ENCODE peak calls at places on chromosomes 7 and 10, in five cellular contexts. T is kidney epithelial cell, H is neural progenitor cell, D is lung, W is DND-41. C is an unnamed sample.

GRCh38 chr7:41217306-41217705 is 485.6 kb downstream of the INHBA start:
- DNase-seq in T (no peak), H (no peak), D (no peak), W (no peak), C (no peak)

GRCh38 chr7:119341822-119342221 is 931.2 kb upstream of the KCND2 start:
- DNase-seq in T (no peak), H (no peak), D (no peak), W (no peak), C (no peak)

GRCh38 chr7:45574521-45575500 is 643 bp downstream of the ADCY1 start:
- DNase-seq in T (no peak), H (peak), D (no peak), W (no peak), C (no peak)

GRCh38 chr10:90125406-90125805 is 424.0 kb downstream of the KIF20B start:
- DNase-seq in T (no peak), H (no peak), D (no peak), W (no peak), C (peak)

GRCh38 chr7:133853706-133854276 is 273.3 kb upstream of the LRGUK start:
- DNase-seq in T (peak), H (peak), D (peak), W (peak), C (peak)

GRCh38 chr10:28326516-28327493 is 23.9 kb upstream of the MPP7 start:
- DNase-seq in T (no peak), H (no peak), D (peak), W (no peak), C (no peak)

GRCh38 chr7:144416341-144416740 is 12.8 kb upstream of the NOBOX start:
- DNase-seq in T (no peak), H (no peak), D (no peak), W (no peak), C (no peak)

GRCh38 chr7:158581440-158582088 is 6.1 kb downstream of the PTPRN2 start:
- DNase-seq in T (no peak), H (no peak), D (no peak), W (no peak), C (peak)

GRCh38 chr10:78932861-78933260 is 135.9 kb upstream of the ZMIZ1 start:
- DNase-seq in T (no peak), H (no peak), D (no peak), W (no peak), C (no peak)

GRCh38 chr10:116636976-116637375 is 16.2 kb downstream of the PNLIPRP2 start:
- DNase-seq in T (no peak), H (no peak), D (no peak), W (no peak), C (no peak)

GRCh38 chr10:25818751-25819150 is 115.3 kb upstream of the MYO3A start:
- DNase-seq in T (no peak), H (peak), D (no peak), W (no peak), C (no peak)

GRCh38 chr10:95395947-95396449 is 105.2 kb upstream of the PDLIM1 start:
- DNase-seq in T (no peak), H (no peak), D (peak), W (no peak), C (no peak)

GRCh38 chr10:129949411-129950335 is 14.4 kb downstream of the EBF3 start:
- DNase-seq in T (no peak), H (peak), D (no peak), W (no peak), C (no peak)
- H3K4me3 ChIP-seq in T (no peak), H (peak), D (no peak), W (no peak), C (no peak)

GRCh38 chr10:61024801-61025201 is 80.8 kb upstream of the RHOBTB1 start:
- DNase-seq in T (no peak), H (peak), D (no peak), W (peak), C (no peak)

GRCh38 chr10:61016630-61017029 is 72.6 kb upstream of the RHOBTB1 start:
- DNase-seq in T (no peak), H (no peak), D (no peak), W (no peak), C (no peak)

GRCh38 chr10:61021926-61022325 is 77.9 kb upstream of the RHOBTB1 start:
- DNase-seq in T (no peak), H (no peak), D (no peak), W (no peak), C (no peak)

GRCh38 chr10:61023053-61023452 is 79.1 kb upstream of the RHOBTB1 start:
- DNase-seq in T (no peak), H (no peak), D (no peak), W (no peak), C (no peak)

DNA sequence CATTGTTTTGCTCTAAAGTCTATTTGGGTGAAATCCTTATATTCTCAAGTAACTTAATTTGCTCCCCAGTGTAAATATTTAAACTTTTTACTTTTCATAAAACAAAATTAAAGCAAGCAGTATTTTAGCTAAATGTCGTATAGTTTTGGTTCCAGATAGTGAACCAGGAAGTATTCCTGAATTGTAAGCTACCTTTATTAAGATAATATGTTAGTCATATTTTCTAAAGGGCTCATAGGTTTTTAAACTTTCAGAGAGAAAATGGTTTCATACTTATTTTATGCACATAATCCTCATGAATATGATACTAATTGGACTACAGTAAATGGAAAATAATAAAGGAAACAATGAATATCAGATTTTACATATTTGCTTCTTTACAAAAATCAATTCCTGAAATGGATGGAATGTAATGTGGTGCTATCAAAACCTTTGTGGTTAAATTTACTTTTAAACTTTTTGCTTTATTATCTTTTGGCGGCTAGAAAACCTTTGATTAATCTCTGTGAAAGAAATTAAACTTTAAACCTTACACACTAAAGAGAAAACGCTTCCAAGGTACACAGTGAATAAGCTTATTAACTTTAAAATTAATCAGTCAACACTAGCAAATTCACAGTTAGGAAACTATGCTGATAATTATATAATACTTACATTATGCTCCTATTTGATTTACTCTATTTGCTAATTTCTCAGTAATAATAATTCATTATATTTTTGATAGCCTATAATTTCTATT is 76.6 kb upstream of the RHOBTB1 start:
- DNase-seq in T (no peak), H (no peak), D (no peak), W (no peak), C (no peak)
- H3K4me3 ChIP-seq in T (no peak), H (no peak), D (no peak), W (no peak), C (no peak)

GRCh38 chr7:20509892-20510645 is 105.4 kb upstream of the ABCB5 start:
- DNase-seq in T (no peak), H (no peak), D (no peak), W (no peak), C (no peak)
- H3K4me3 ChIP-seq in T (no peak), H (no peak), D (no peak), W (no peak), C (no peak)

GRCh38 chr10:784759-785538 is 95.5 kb upstream of the DIP2C start:
- DNase-seq in T (peak), H (peak), D (peak), W (peak), C (no peak)
- H3K4me3 ChIP-seq in T (peak), H (peak), D (no peak), W (no peak), C (no peak)

GRCh38 chr7:21941570-21942224 is 4.0 kb downstream of the CDCA7L start:
- DNase-seq in T (no peak), H (no peak), D (no peak), W (no peak), C (peak)
- H3K4me3 ChIP-seq in T (no peak), H (no peak), D (no peak), W (no peak), C (peak)

C was measured in Jurkat, Clone E6-1.